ENCODE peak calls at places on chromosomes 4 and X, in five cellular contexts. One of them, this sample, is unnamed. For H3K9me3, the result is how much of the 10 kb centered on the place peaks cover.

GRCh38 chrX:25206761-25207160 is 191.0 kb upstream of the ARX start:
- DNase-seq in PC-9: no peak
- DNase-seq in aorta: no peak
- DNase-seq in Peyer's patch: no peak
- DNase-seq in CD4-positive, alpha-beta T cell: no peak
- DNase-seq in this sample: no peak

GRCh38 chrX:46637937-46638336 is 64.4 kb downstream of the CHST7 start:
- DNase-seq in PC-9: no peak
- DNase-seq in aorta: no peak
- DNase-seq in Peyer's patch: no peak
- DNase-seq in CD4-positive, alpha-beta T cell: no peak
- DNase-seq in this sample: no peak

GRCh38 chr4:119835511-119835910 is 206.9 kb upstream of the PDE5A start:
- DNase-seq in PC-9: no peak
- DNase-seq in aorta: no peak
- DNase-seq in Peyer's patch: no peak
- DNase-seq in CD4-positive, alpha-beta T cell: no peak
- DNase-seq in this sample: no peak

GRCh38 chr4:170420255-170420693 is 330.5 kb upstream of the AADAT start:
- DNase-seq in PC-9: no peak
- DNase-seq in aorta: no peak
- DNase-seq in Peyer's patch: no peak
- DNase-seq in CD4-positive, alpha-beta T cell: no peak
- DNase-seq in this sample: no peak

GRCh38 chrX:118779581-118779980 is 44.0 kb upstream of the ZCCHC12 start:
- DNase-seq in PC-9: no peak
- DNase-seq in aorta: no peak
- DNase-seq in Peyer's patch: no peak
- DNase-seq in CD4-positive, alpha-beta T cell: no peak
- DNase-seq in this sample: no peak

GRCh38 chrX:123340691-123341090 is 156.6 kb downstream of the GRIA3 start:
- DNase-seq in PC-9: no peak
- DNase-seq in aorta: no peak
- DNase-seq in Peyer's patch: no peak
- DNase-seq in CD4-positive, alpha-beta T cell: no peak
- DNase-seq in this sample: no peak

GRCh38 chr4:99054428-99054994 is 34.1 kb downstream of the ADH5 start:
- DNase-seq in PC-9: no peak
- DNase-seq in aorta: no peak
- DNase-seq in Peyer's patch: no peak
- DNase-seq in CD4-positive, alpha-beta T cell: no peak
- DNase-seq in this sample: no peak

GRCh38 chr4:71288875-71289274 is 49.9 kb upstream of the SLC4A4 start:
- DNase-seq in PC-9: no peak
- DNase-seq in aorta: no peak
- DNase-seq in Peyer's patch: no peak
- DNase-seq in CD4-positive, alpha-beta T cell: no peak
- DNase-seq in this sample: no peak

GRCh38 chr4:16926214-16926613 is 27.8 kb upstream of the LDB2 start:
- DNase-seq in PC-9: no peak
- DNase-seq in aorta: no peak
- DNase-seq in Peyer's patch: no peak
- DNase-seq in CD4-positive, alpha-beta T cell: no peak
- DNase-seq in this sample: no peak

GRCh38 chr4:154160925-154161324 is 330.7 kb downstream of the DCHS2 start:
- DNase-seq in PC-9: no peak
- DNase-seq in aorta: no peak
- DNase-seq in Peyer's patch: no peak
- DNase-seq in CD4-positive, alpha-beta T cell: no peak
- DNase-seq in this sample: no peak

GRCh38 chr4:159856451-159856850 is 753.6 kb downstream of the RAPGEF2 start:
- DNase-seq in PC-9: no peak
- DNase-seq in aorta: no peak
- DNase-seq in Peyer's patch: no peak
- DNase-seq in CD4-positive, alpha-beta T cell: no peak
- DNase-seq in this sample: no peak

GRCh38 chr4:133624744-133625143 is 475.6 kb downstream of the PCDH10 start:
- DNase-seq in PC-9: no peak
- DNase-seq in aorta: no peak
- DNase-seq in Peyer's patch: no peak
- DNase-seq in CD4-positive, alpha-beta T cell: no peak
- DNase-seq in this sample: no peak

GRCh38 chrX:24055043-24055356 is 244 bp downstream of the EIF2S3 start:
- DNase-seq in PC-9: no peak
- DNase-seq in aorta: no peak
- DNase-seq in Peyer's patch: no peak
- DNase-seq in CD4-positive, alpha-beta T cell: no peak
- DNase-seq in this sample: no peak

GRCh38 chr4:23324291-23324690 is 565.6 kb downstream of the PPARGC1A start:
- DNase-seq in PC-9: peak
- DNase-seq in aorta: no peak
- DNase-seq in Peyer's patch: no peak
- DNase-seq in CD4-positive, alpha-beta T cell: no peak
- DNase-seq in this sample: no peak

GRCh38 chr4:20723019-20723418 is 22.8 kb downstream of the PACRGL start:
- DNase-seq in PC-9: no peak
- DNase-seq in aorta: no peak
- DNase-seq in Peyer's patch: no peak
- DNase-seq in CD4-positive, alpha-beta T cell: no peak
- DNase-seq in this sample: no peak

GRCh38 chr4:38166082-38166481 is 205.9 kb downstream of the PTTG2 start:
- DNase-seq in PC-9: no peak
- DNase-seq in aorta: no peak
- DNase-seq in Peyer's patch: no peak
- DNase-seq in CD4-positive, alpha-beta T cell: no peak
- DNase-seq in this sample: peak

GRCh38 chrX:16993791-16994318 is 47.4 kb downstream of the REPS2 start:
- DNase-seq in PC-9: no peak
- DNase-seq in aorta: no peak
- DNase-seq in Peyer's patch: no peak
- DNase-seq in CD4-positive, alpha-beta T cell: no peak
- DNase-seq in this sample: no peak

GRCh38 chr4:54332577-54332976 is 103.5 kb downstream of the PDGFRA start:
- DNase-seq in PC-9: no peak
- DNase-seq in aorta: no peak
- DNase-seq in Peyer's patch: no peak
- DNase-seq in CD4-positive, alpha-beta T cell: no peak
- DNase-seq in this sample: no peak

GRCh38 chrX:47166126-47166525 is 21.1 kb downstream of the RBM10 start:
- DNase-seq in PC-9: no peak
- DNase-seq in aorta: no peak
- DNase-seq in Peyer's patch: no peak
- DNase-seq in CD4-positive, alpha-beta T cell: no peak
- DNase-seq in this sample: no peak

GRCh38 chr4:68463796-68464195 is 16.5 kb downstream of the TMPRSS11E start:
- DNase-seq in PC-9: no peak
- DNase-seq in aorta: no peak
- DNase-seq in Peyer's patch: no peak
- DNase-seq in CD4-positive, alpha-beta T cell: no peak
- DNase-seq in this sample: no peak

GRCh38 chr4:16225996-16226815 is at the start of gene TAPT1:
- DNase-seq in PC-9: peak
- DNase-seq in aorta: peak
- DNase-seq in Peyer's patch: peak
- DNase-seq in CD4-positive, alpha-beta T cell: peak
- DNase-seq in this sample: peak

GRCh38 chr4:113293673-113294072 is 244.2 kb downstream of the ANK2 start:
- DNase-seq in PC-9: no peak
- DNase-seq in aorta: no peak
- DNase-seq in Peyer's patch: no peak
- DNase-seq in CD4-positive, alpha-beta T cell: no peak
- DNase-seq in this sample: no peak

GRCh38 chrX:41759817-41760216 is 35.8 kb downstream of the GPR82 start:
- DNase-seq in PC-9: no peak
- DNase-seq in aorta: no peak
- DNase-seq in Peyer's patch: no peak
- DNase-seq in CD4-positive, alpha-beta T cell: no peak
- DNase-seq in this sample: no peak

GRCh38 chr4:186726150-186726439 is 2.4 kb upstream of the FAT1 start:
- DNase-seq in PC-9: no peak
- DNase-seq in aorta: no peak
- DNase-seq in Peyer's patch: no peak
- DNase-seq in CD4-positive, alpha-beta T cell: no peak
- DNase-seq in this sample: peak

GRCh38 chr4:69748176-69748575 is 12.2 kb downstream of the SULT1B1 start:
- DNase-seq in PC-9: no peak
- DNase-seq in aorta: no peak
- DNase-seq in Peyer's patch: no peak
- DNase-seq in CD4-positive, alpha-beta T cell: no peak
- DNase-seq in this sample: no peak

GRCh38 chr4:190020790-190021717 is 6.0 kb downstream of the FRG2 start:
- DNase-seq in PC-9: no peak
- DNase-seq in aorta: peak
- DNase-seq in Peyer's patch: peak
- DNase-seq in CD4-positive, alpha-beta T cell: no peak
- DNase-seq in this sample: no peak

GRCh38 chr4:52059372-52059771 is 8.3 kb downstream of the SPATA18 start:
- DNase-seq in PC-9: no peak
- DNase-seq in aorta: no peak
- DNase-seq in Peyer's patch: no peak
- DNase-seq in CD4-positive, alpha-beta T cell: no peak
- DNase-seq in this sample: no peak

GRCh38 chrX:149275836-149276235 is 229.3 kb downstream of the IDS start:
- DNase-seq in PC-9: no peak
- DNase-seq in aorta: no peak
- DNase-seq in Peyer's patch: no peak
- DNase-seq in CD4-positive, alpha-beta T cell: no peak
- DNase-seq in this sample: no peak

GRCh38 chrX:134849390-134849789 is 141.4 kb upstream of the SMIM10 start:
- DNase-seq in PC-9: no peak
- DNase-seq in aorta: no peak
- DNase-seq in Peyer's patch: no peak
- DNase-seq in CD4-positive, alpha-beta T cell: no peak
- DNase-seq in this sample: no peak

GRCh38 chr4:138577145-138577544 is 335.0 kb upstream of the SLC7A11 start:
- DNase-seq in PC-9: no peak
- DNase-seq in aorta: no peak
- DNase-seq in Peyer's patch: no peak
- DNase-seq in CD4-positive, alpha-beta T cell: no peak
- DNase-seq in this sample: no peak
- H3K9me3 ChIP-seq in PC-9: under half
- H3K9me3 ChIP-seq in aorta: under half
- H3K9me3 ChIP-seq in Peyer's patch: under half
- H3K9me3 ChIP-seq in CD4-positive, alpha-beta T cell: under half
- H3K9me3 ChIP-seq in this sample: under half

GRCh38 chr4:168867128-168867527 is 142.9 kb downstream of the CBR4 start:
- DNase-seq in PC-9: no peak
- DNase-seq in aorta: no peak
- DNase-seq in Peyer's patch: no peak
- DNase-seq in CD4-positive, alpha-beta T cell: no peak
- DNase-seq in this sample: no peak

GRCh38 chr4:168865854-168866253 is 144.2 kb downstream of the CBR4 start:
- DNase-seq in PC-9: no peak
- DNase-seq in aorta: no peak
- DNase-seq in Peyer's patch: no peak
- DNase-seq in CD4-positive, alpha-beta T cell: no peak
- DNase-seq in this sample: no peak

GRCh38 chr4:168863719-168864632 is 146.1 kb downstream of the CBR4 start:
- DNase-seq in PC-9: no peak
- DNase-seq in aorta: no peak
- DNase-seq in Peyer's patch: no peak
- DNase-seq in CD4-positive, alpha-beta T cell: no peak
- DNase-seq in this sample: no peak

GRCh38 chr4:168866635-168867034 is 143.4 kb downstream of the CBR4 start:
- DNase-seq in PC-9: no peak
- DNase-seq in aorta: no peak
- DNase-seq in Peyer's patch: no peak
- DNase-seq in CD4-positive, alpha-beta T cell: no peak
- DNase-seq in this sample: no peak

DNA sequence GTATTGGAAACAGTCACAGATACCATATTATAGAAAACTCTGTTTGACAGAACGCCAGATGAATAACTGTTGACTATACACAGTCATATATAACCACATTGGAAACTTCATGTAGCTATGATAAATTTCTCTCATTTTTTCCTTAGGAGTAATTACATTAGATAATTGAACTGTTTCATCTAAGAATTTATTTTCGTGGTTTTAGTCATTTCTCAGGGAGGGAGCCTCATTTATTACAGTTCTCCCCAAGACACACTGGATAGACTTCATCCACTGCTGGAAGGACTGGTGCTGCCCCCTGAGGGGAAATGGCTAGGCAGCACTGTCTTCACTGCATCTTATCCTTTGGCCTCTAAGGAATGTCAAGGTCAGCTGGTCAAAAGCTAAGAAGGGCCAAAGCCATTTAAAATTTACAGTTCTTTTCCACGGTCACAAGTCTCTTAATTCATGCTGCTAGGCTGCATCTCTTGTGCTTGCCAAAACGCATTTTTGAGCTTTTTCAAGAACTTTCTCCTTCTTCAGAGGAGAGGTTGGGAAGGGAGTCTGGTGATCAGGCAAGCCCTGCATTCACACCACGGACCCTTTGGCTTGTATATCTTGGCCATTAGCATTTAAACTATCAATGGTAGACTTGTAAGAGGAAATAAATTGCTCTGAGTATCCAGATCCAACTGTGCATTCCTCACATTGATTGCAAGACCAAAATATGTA is 145.1 kb downstream of the CBR4 start:
- DNase-seq in PC-9: no peak
- DNase-seq in aorta: no peak
- DNase-seq in Peyer's patch: no peak
- DNase-seq in CD4-positive, alpha-beta T cell: no peak
- DNase-seq in this sample: no peak
- H3K27ac ChIP-seq in PC-9: no peak
- H3K27ac ChIP-seq in aorta: peak
- H3K27ac ChIP-seq in Peyer's patch: no peak
- H3K27ac ChIP-seq in CD4-positive, alpha-beta T cell: no peak
- H3K27ac ChIP-seq in this sample: no peak

GRCh38 chrX:140507982-140508305 is 3.1 kb upstream of the SOX3 start:
- DNase-seq in PC-9: no peak
- DNase-seq in aorta: no peak
- DNase-seq in Peyer's patch: no peak
- DNase-seq in CD4-positive, alpha-beta T cell: no peak
- DNase-seq in this sample: no peak

GRCh38 chrX:140509468-140510305 is 4.8 kb upstream of the SOX3 start:
- DNase-seq in PC-9: no peak
- DNase-seq in aorta: no peak
- DNase-seq in Peyer's patch: no peak
- DNase-seq in CD4-positive, alpha-beta T cell: no peak
- DNase-seq in this sample: no peak

GRCh38 chrX:140510895-140511295 is 6.0 kb upstream of the SOX3 start:
- DNase-seq in PC-9: no peak
- DNase-seq in aorta: no peak
- DNase-seq in Peyer's patch: no peak
- DNase-seq in CD4-positive, alpha-beta T cell: no peak
- DNase-seq in this sample: no peak

GRCh38 chrX:140508958-140509357 is 4.1 kb upstream of the SOX3 start:
- DNase-seq in PC-9: no peak
- DNase-seq in aorta: no peak
- DNase-seq in Peyer's patch: no peak
- DNase-seq in CD4-positive, alpha-beta T cell: no peak
- DNase-seq in this sample: no peak

GRCh38 chrX:140510306-140510676 is 5.4 kb upstream of the SOX3 start:
- DNase-seq in PC-9: no peak
- DNase-seq in aorta: no peak
- DNase-seq in Peyer's patch: no peak
- DNase-seq in CD4-positive, alpha-beta T cell: no peak
- DNase-seq in this sample: no peak
- H3K9me3 ChIP-seq in PC-9: under half
- H3K9me3 ChIP-seq in aorta: under half
- H3K9me3 ChIP-seq in Peyer's patch: under half
- H3K9me3 ChIP-seq in CD4-positive, alpha-beta T cell: under half
- H3K9me3 ChIP-seq in this sample: under half

GRCh38 chr4:182143086-182143821 is 99.9 kb upstream of the TENM3 start:
- DNase-seq in PC-9: no peak
- DNase-seq in aorta: no peak
- DNase-seq in Peyer's patch: peak
- DNase-seq in CD4-positive, alpha-beta T cell: no peak
- DNase-seq in this sample: no peak
- H3K27ac ChIP-seq in PC-9: no peak
- H3K27ac ChIP-seq in aorta: no peak
- H3K27ac ChIP-seq in Peyer's patch: peak
- H3K27ac ChIP-seq in CD4-positive, alpha-beta T cell: no peak
- H3K27ac ChIP-seq in this sample: no peak